ENCODE peak calls at places on chromosomes 13 and 19, in ten cellular contexts. P is erythroblast; E is naive thymus-derived CD8-positive, alpha-beta T cell; B is NCI-H1105 treated with DMSO at 0.1 percent for 48 hours; S is A549; Z is GM19239; U is suprapubic skin; X is stimulated activated CD4-positive, alpha-beta T cell treated with anti-CD3 and anti-CD28 coated beads, Interleukin-2, amount 100 ng/mL, for 24 hours; W is stimulated activated CD8-positive, alpha-beta memory T cell treated with anti-CD3 and anti-CD28 coated beads, Interleukin-15, amount 100 ng/mL, for 4 hours; M is mesothelial cell of epicardium. F is an unnamed sample.
A peak's percentile ranks its signal among the peaks of the same experiment; 100 is the strongest.

GRCh38 chr13:113207890-113208423 is 512 bp downstream of the PCID2 start:
- DNase-seq in P (peak; percentile 84), E (no peak), B (peak; percentile 29), S (no peak), Z (no peak), U (no peak), X (peak; percentile 26), W (peak; percentile 7), M (no peak), F (no peak)

GRCh38 chr13:71290963-71291937 is 575.8 kb downstream of the DACH1 start:
- DNase-seq in P (peak; percentile 55), E (no peak), B (peak; percentile 56), S (no peak), Z (peak; percentile 2), U (no peak), X (peak; percentile 28), W (peak; percentile 5), M (no peak), F (no peak)

GRCh38 chr13:94710081-94710809 is 2.1 kb downstream of the SOX21 start:
- DNase-seq in P (peak; percentile 39), E (no peak), B (peak; percentile 35), S (no peak), Z (no peak), U (no peak), X (no peak), W (no peak), M (no peak), F (no peak)

GRCh38 chr13:110329798-110330461 is 22.8 kb downstream of the COL4A2 start:
- DNase-seq in P (no peak), E (no peak), B (no peak), S (no peak), Z (no peak), U (no peak), X (no peak), W (no peak), M (no peak), F (no peak)

GRCh38 chr13:94232956-94233355 is 246.5 kb downstream of the DCT start:
- DNase-seq in P (no peak), E (no peak), B (no peak), S (no peak), Z (no peak), U (no peak), X (no peak), W (no peak), M (no peak), F (no peak)

GRCh38 chr19:44476559-44477408 is 23.5 kb downstream of the ZNF180 start:
- DNase-seq in P (peak; percentile 60), E (no peak), B (peak; percentile 27), S (no peak), Z (no peak), U (no peak), X (no peak), W (no peak), M (no peak), F (no peak)

GRCh38 chr13:44815507-44816074 is 173.7 kb downstream of the NUFIP1 start:
- DNase-seq in P (no peak), E (no peak), B (no peak), S (peak; percentile 75), Z (peak; percentile 12), U (no peak), X (peak; percentile 23), W (no peak), M (no peak), F (no peak)

GRCh38 chr13:68358218-68358817 is 1128.2 kb upstream of the PCDH9 start:
- DNase-seq in P (no peak), E (no peak), B (no peak), S (no peak), Z (no peak), U (no peak), X (no peak), W (no peak), M (no peak), F (no peak)

GRCh38 chr13:87622921-87623320 is 48.2 kb upstream of the SLITRK5 start:
- DNase-seq in P (no peak), E (no peak), B (peak; percentile 85), S (no peak), Z (no peak), U (no peak), X (no peak), W (no peak), M (no peak), F (no peak)

GRCh38 chr13:78660130-78660857 is 1.3 kb upstream of the OBI1 start:
- DNase-seq in P (no peak), E (peak; percentile 9), B (no peak), S (peak; percentile 7), Z (no peak), U (no peak), X (no peak), W (no peak), M (no peak), F (no peak)

GRCh38 chr13:51585234-51585672 is 991 bp downstream of the WDFY2 start:
- DNase-seq in P (peak; percentile 68), E (no peak), B (peak; percentile 24), S (no peak), Z (no peak), U (no peak), X (no peak), W (no peak), M (no peak), F (no peak)

GRCh38 chr13:25827986-25828385 is 223.8 kb downstream of the SHISA2 start:
- DNase-seq in P (no peak), E (no peak), B (no peak), S (no peak), Z (no peak), U (no peak), X (no peak), W (no peak), M (no peak), F (no peak)

GRCh38 chr19:39506944-39507714 is 7.8 kb upstream of the SELENOV start:
- DNase-seq in P (peak; percentile 53), E (peak; percentile 58), B (peak; percentile 91), S (peak; percentile 99), Z (peak; percentile 76), U (no peak), X (peak; percentile 64), W (peak; percentile 22), M (peak; percentile 39), F (no peak)

GRCh38 chr13:79481685-79482052 is 714 bp downstream of the NDFIP2 start:
- DNase-seq in P (peak; percentile 69), E (no peak), B (peak; percentile 28), S (no peak), Z (no peak), U (no peak), X (peak; percentile 74), W (peak; percentile 52), M (no peak), F (peak; percentile 24)

GRCh38 chr13:40961224-40961623 is 57.9 kb downstream of the ELF1 start:
- DNase-seq in P (no peak), E (no peak), B (no peak), S (no peak), Z (no peak), U (no peak), X (no peak), W (no peak), M (no peak), F (no peak)

GRCh38 chr13:95267662-95268369 is 33.4 kb downstream of the ABCC4 start:
- DNase-seq in P (peak; percentile 76), E (no peak), B (peak; percentile 1), S (peak; percentile 76), Z (no peak), U (no peak), X (no peak), W (no peak), M (no peak), F (no peak)

GRCh38 chr19:39265321-39265916 is 2.8 kb upstream of the IFNL2 start:
- DNase-seq in P (no peak), E (no peak), B (no peak), S (no peak), Z (no peak), U (no peak), X (no peak), W (no peak), M (no peak), F (no peak)

GRCh38 chr13:23087884-23088283 is 92.9 kb upstream of the SGCG start:
- DNase-seq in P (peak; percentile 40), E (no peak), B (no peak), S (peak; percentile 13), Z (peak; percentile 23), U (no peak), X (no peak), W (no peak), M (no peak), F (no peak)

GRCh38 chr19:30604657-30605056 is 232.5 kb downstream of the ZNF536 start:
- DNase-seq in P (no peak), E (no peak), B (no peak), S (no peak), Z (no peak), U (peak; percentile 34), X (no peak), W (no peak), M (no peak), F (no peak)

GRCh38 chr19:48726573-48726972 is 7.0 kb upstream of the MAMSTR start:
- DNase-seq in P (no peak), E (no peak), B (no peak), S (no peak), Z (peak; percentile 61), U (no peak), X (no peak), W (no peak), M (no peak), F (no peak)

GRCh38 chr13:41460930-41461329 is 3.6 kb downstream of the RGCC start:
- DNase-seq in P (peak; percentile 39), E (no peak), B (no peak), S (no peak), Z (no peak), U (no peak), X (no peak), W (no peak), M (no peak), F (no peak)

GRCh38 chr13:27857271-27857670 is 62.5 kb upstream of the PDX1 start:
- DNase-seq in P (no peak), E (no peak), B (peak; percentile 35), S (no peak), Z (no peak), U (no peak), X (no peak), W (no peak), M (no peak), F (no peak)

GRCh38 chr19:15629003-15629880 is 11.5 kb upstream of the CYP4F3 start:
- DNase-seq in P (peak; percentile 88), E (peak; percentile 89), B (peak; percentile 53), S (peak; percentile 40), Z (peak; percentile 75), U (peak; percentile 92), X (peak; percentile 95), W (peak; percentile 64), M (no peak), F (peak; percentile 50)

GRCh38 chr13:63972328-63972727 is 2556.7 kb upstream of the PCDH20 start:
- DNase-seq in P (no peak), E (no peak), B (no peak), S (no peak), Z (no peak), U (no peak), X (no peak), W (no peak), M (no peak), F (no peak)

GRCh38 chr19:3336680-3337523 is 29.5 kb upstream of the NFIC start:
- DNase-seq in P (no peak), E (no peak), B (peak; percentile 89), S (no peak), Z (no peak), U (peak; percentile 92), X (no peak), W (no peak), M (no peak), F (no peak)

GRCh38 chr13:83327091-83327490 is 555.2 kb downstream of the SLITRK1 start:
- DNase-seq in P (no peak), E (no peak), B (no peak), S (no peak), Z (no peak), U (no peak), X (no peak), W (no peak), M (no peak), F (no peak)

GRCh38 chr13:49220035-49220855 is at the start of gene MLNR:
- DNase-seq in P (peak; percentile 50), E (peak; percentile 37), B (peak; percentile 17), S (peak; percentile 67), Z (peak; percentile 44), U (no peak), X (peak; percentile 55), W (no peak), M (no peak), F (peak; percentile 16)

GRCh38 chr13:92320323-92320722 is 906.3 kb upstream of the GPC6 start:
- DNase-seq in P (no peak), E (no peak), B (no peak), S (no peak), Z (no peak), U (no peak), X (no peak), W (no peak), M (no peak), F (no peak)